ENCODE peak calls at places on chromosomes 7 and 10, in four cellular contexts. Y is iPS DF 6.9, C is heart left ventricle, D is BE2C. O is an unnamed sample. For H3K36me3 and H3K4me1, the result is how much of the 10 kb centered on the place peaks cover.

GRCh38 chr7:117810642-117811512 is 62.4 kb downstream of the CTTNBP2 start:
- DNase-seq in Y (peak), C (no peak), D (no peak), O (no peak)

GRCh38 chr7:120583835-120584586 is 273.9 kb downstream of the TSPAN12 start:
- DNase-seq in Y (no peak), C (no peak), D (no peak), O (no peak)

GRCh38 chr10:86376852-86377796 is 10.5 kb upstream of the GRID1 start:
- DNase-seq in Y (peak), C (peak), D (peak), O (peak)

GRCh38 chr7:47485640-47486435 is 96.1 kb downstream of the TNS3 start:
- DNase-seq in Y (no peak), C (no peak), D (no peak), O (no peak)

GRCh38 chr7:47786557-47787248 is 161.6 kb downstream of the PKD1L1 start:
- DNase-seq in Y (no peak), C (peak), D (peak), O (peak)

GRCh38 chr10:21217107-21217506 is 308.4 kb downstream of the SKIDA1 start:
- DNase-seq in Y (no peak), C (no peak), D (no peak), O (no peak)

GRCh38 chr10:34492081-34492480 is 323.0 kb downstream of the PARD3 start:
- DNase-seq in Y (no peak), C (no peak), D (no peak), O (no peak)

GRCh38 chr10:132027423-132027983 is 38.2 kb upstream of the JAKMIP3 start:
- DNase-seq in Y (no peak), C (no peak), D (no peak), O (no peak)

GRCh38 chr7:158973440-158973839 is 117.1 kb downstream of the DYNC2I1 start:
- DNase-seq in Y (no peak), C (peak), D (peak), O (no peak)

GRCh38 chr10:11761431-11761830 is 19.2 kb downstream of the ECHDC3 start:
- DNase-seq in Y (no peak), C (no peak), D (no peak), O (no peak)

GRCh38 chr10:123772645-123773508 is 106.7 kb downstream of the GPR26 start:
- DNase-seq in Y (no peak), C (no peak), D (no peak), O (no peak)

GRCh38 chr10:30002438-30003266 is 56.7 kb downstream of the JCAD start:
- DNase-seq in Y (peak), C (peak), D (peak), O (peak)

GRCh38 chr10:73414230-73414981 is 548 bp upstream of the ANXA7 start:
- DNase-seq in Y (no peak), C (no peak), D (no peak), O (no peak)

GRCh38 chr10:17808971-17809841 is at the start of gene MRC1:
- DNase-seq in Y (no peak), C (peak), D (no peak), O (no peak)

GRCh38 chr7:156074982-156075615 is 262.8 kb upstream of the SHH start:
- DNase-seq in Y (no peak), C (no peak), D (no peak), O (no peak)

GRCh38 chr10:101131962-101132635 is 999 bp downstream of the TLX1 start:
- DNase-seq in Y (no peak), C (no peak), D (no peak), O (no peak)

GRCh38 chr10:43078986-43079273 is 2.1 kb downstream of the RET start:
- DNase-seq in Y (no peak), C (peak), D (peak), O (peak)

DNA sequence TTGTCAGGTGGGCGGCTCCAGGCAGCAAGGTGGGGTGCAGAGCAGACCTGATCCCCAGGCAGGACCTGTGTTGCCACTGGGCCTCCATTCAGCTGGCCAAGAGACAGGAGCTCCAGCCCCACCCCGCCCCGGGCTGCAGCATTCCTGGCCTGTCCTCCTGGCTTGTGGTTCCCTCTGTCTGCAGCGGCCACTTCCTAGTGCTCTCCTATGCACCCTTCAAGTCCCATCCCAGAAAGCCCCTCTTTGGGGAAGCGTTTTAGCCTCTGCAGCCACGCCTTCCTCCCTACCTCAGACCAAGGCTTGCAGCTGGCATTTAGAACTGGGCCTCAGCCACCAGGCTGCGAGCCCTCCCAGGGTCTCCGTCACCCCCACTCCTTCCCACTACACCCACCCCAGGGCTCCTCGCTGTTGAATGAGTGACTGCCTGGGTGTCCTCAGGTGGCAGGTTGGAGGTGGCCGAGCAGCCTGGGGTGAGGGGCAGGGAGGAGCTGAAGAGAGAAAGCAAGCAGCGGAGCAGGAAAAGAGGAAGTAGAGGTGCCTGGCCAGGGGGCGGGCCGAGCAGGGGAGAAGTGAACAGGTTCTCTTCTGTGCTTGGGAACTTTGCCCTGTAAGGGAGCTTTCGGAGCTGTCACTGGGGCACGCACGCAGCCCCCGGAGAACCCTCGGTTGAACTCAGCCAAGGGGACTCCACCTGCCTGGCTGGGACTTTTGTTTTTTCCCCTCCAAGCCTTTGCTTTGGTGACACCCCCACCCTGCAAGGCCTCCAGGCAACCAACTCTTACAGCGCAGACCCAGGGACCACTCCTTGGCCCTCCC is 109.1 kb upstream of the TNRC18 start:
- DNase-seq in Y (no peak), C (peak), D (no peak), O (peak)
- H3K4me3 ChIP-seq in Y (no peak), C (peak), D (no peak), O (peak)

GRCh38 chr7:74317146-74317782 is 28.1 kb downstream of the CLIP2 start:
- DNase-seq in Y (no peak), C (no peak), D (no peak), O (no peak)

GRCh38 chr7:74325230-74325565 is 36.0 kb downstream of the CLIP2 start:
- DNase-seq in Y (no peak), C (no peak), D (no peak), O (no peak)

GRCh38 chr7:74324499-74325229 is 35.5 kb downstream of the CLIP2 start:
- DNase-seq in Y (no peak), C (no peak), D (no peak), O (no peak)

GRCh38 chr7:74318043-74318442 is 28.8 kb downstream of the CLIP2 start:
- DNase-seq in Y (no peak), C (no peak), D (no peak), O (no peak)

GRCh38 chr7:74320645-74321178 is 31.5 kb downstream of the CLIP2 start:
- DNase-seq in Y (peak), C (no peak), D (no peak), O (no peak)
- H3K36me3 ChIP-seq in Y (under half), C (under half), D (under half), O (under half)

DNA sequence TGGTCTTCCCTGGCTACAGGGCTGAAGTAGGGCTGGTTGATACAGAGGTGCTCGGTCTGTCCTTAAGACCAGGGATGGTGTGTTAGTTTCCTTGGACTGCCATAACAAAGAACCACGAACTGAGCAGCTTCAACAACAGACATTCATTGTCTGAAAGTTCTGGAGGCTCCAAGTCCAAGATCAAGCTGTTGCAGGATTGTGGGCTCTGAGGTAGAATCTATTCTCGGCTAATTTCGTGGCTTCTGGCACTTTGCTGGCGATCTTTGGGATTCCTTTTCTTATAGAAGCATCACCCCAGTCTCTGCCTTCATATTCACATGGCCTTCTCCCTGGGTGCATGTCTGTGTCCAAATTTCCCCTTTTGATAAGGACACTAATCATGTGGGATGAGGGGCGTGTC is 112.1 kb upstream of the ITGB1 start:
- DNase-seq in Y (no peak), C (no peak), D (no peak), O (no peak)
- H3K4me1 ChIP-seq in Y (under half), C (under half), D (under half), O (under half)

DNA sequence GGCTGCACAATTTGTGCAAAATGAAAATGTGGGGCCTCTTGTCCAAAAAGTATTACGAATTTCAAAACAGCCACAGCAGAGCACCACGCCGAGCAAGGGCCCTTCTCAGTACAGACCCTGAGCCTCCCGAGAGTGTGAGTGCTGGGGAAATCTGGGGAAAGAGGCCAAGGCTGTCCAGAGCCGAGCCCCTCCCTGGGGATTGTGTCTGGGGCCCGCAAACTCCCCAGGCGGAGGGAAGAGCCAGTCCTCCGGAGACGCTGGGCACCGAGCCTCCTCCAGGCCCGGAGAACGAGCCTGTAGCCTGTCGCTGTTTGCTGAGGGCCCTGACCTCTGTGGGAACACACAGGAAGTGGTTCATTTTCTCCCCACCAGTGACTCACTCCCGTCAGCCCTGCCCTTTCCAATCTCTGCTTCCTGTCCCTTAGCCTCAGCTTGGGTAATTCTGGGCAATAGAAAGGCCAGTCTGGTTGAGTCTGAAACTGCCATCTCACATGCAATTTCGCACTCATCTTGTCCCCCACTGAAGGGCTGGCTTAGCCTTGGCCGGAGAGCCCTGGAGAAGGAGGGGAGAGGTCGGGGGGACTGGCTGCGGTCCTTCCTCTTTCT is 19.5 kb upstream of the GNA12 start:
- DNase-seq in Y (no peak), C (peak), D (peak), O (peak)
- H3K4me3 ChIP-seq in Y (no peak), C (peak), D (no peak), O (peak)

DNA sequence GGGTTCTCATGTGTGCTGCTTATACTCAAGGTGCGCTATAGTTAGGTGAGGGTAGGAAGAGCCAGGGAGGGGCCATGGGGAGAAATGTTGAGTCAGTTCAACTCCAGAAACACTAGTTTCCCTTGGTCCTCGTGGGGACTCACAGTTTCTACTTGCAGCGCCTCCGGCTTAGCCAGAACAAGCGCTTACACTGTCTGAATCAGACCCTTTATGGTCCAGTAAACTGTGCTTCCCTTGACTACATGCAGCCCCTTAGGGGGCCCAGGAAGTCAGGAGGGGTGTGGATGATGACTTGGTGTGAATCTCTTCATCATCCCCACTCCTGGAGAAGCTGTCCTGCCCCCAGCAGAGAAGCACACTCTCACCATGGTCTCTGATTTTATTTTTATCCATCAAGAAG is 62.4 kb upstream of the LRRC4 start:
- DNase-seq in Y (no peak), C (no peak), D (no peak), O (no peak)
- H3K36me3 ChIP-seq in Y (under half), C (half or more), D (under half), O (under half)

GRCh38 chr7:74030861-74031260 is 2.9 kb downstream of the ELN start:
- DNase-seq in Y (no peak), C (no peak), D (no peak), O (no peak)

GRCh38 chr7:74031403-74032190 is 3.6 kb downstream of the ELN start:
- DNase-seq in Y (no peak), C (no peak), D (no peak), O (no peak)

GRCh38 chr7:74032624-74033371 is 4.8 kb downstream of the ELN start:
- DNase-seq in Y (no peak), C (no peak), D (no peak), O (peak)

GRCh38 chr7:74033372-74034311 is 5.7 kb downstream of the ELN start:
- DNase-seq in Y (no peak), C (peak), D (peak), O (peak)

DNA sequence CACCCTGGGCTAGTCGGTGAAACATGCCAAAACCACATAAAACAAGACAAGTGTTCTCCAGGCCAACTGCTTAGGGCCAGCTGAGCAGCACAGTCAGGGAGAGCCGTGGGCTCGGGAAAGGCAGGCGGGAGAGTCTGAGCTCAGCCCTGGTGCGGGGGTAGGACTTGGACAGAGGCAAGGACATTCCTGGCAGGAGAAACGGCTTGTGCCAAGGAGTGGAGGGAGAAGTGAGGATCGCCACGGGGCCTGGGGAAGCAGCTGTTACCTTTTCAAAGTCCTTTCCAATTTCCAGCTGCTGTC is 4.2 kb downstream of the ELN start:
- DNase-seq in Y (no peak), C (peak), D (no peak), O (peak)
- H3K4me1 ChIP-seq in Y (under half), C (half or more), D (under half), O (under half)

GRCh38 chr7:23183279-23184012 is 1.6 kb downstream of the NUP42 start:
- DNase-seq in Y (no peak), C (no peak), D (no peak), O (no peak)

GRCh38 chr7:23185980-23186379 is 4.1 kb downstream of the NUP42 start:
- DNase-seq in Y (no peak), C (no peak), D (no peak), O (no peak)

GRCh38 chr7:23181684-23182553 is at the start of gene NUP42:
- DNase-seq in Y (peak), C (peak), D (peak), O (peak)

GRCh38 chr7:23184291-23184690 is 2.4 kb downstream of the NUP42 start:
- DNase-seq in Y (no peak), C (no peak), D (no peak), O (no peak)

GRCh38 chr7:23184709-23185354 is 3.0 kb downstream of the NUP42 start:
- DNase-seq in Y (no peak), C (peak), D (peak), O (no peak)
- H3K4me3 ChIP-seq in Y (no peak), C (no peak), D (no peak), O (no peak)

O was measured in psoas muscle.